ENCODE peak calls at places on chromosomes 4 and X, in five cellular contexts. One of them, this sample, is unnamed.
A peak's percentile ranks its signal among the peaks of the same experiment; 100 is the strongest.

GRCh38 chr4:86744570-86744969 is 104.6 kb downstream of the SLC10A6 start:
- DNase-seq in GM23338: no peak
- DNase-seq in HCT116: no peak
- DNase-seq in hepatocyte: no peak
- DNase-seq in neural progenitor cell: no peak
- DNase-seq in this sample: no peak

GRCh38 chr4:33104190-33104773 is 2384.1 kb downstream of the PCDH7 start:
- DNase-seq in GM23338: peak; percentile 5
- DNase-seq in HCT116: no peak
- DNase-seq in hepatocyte: no peak
- DNase-seq in neural progenitor cell: no peak
- DNase-seq in this sample: no peak

GRCh38 chr4:14446904-14447303 is 555.4 kb upstream of the CPEB2 start:
- DNase-seq in GM23338: no peak
- DNase-seq in HCT116: no peak
- DNase-seq in hepatocyte: no peak
- DNase-seq in neural progenitor cell: no peak
- DNase-seq in this sample: no peak

GRCh38 chr4:125735107-125735506 is 420.4 kb downstream of the FAT4 start:
- DNase-seq in GM23338: peak; percentile 64
- DNase-seq in HCT116: no peak
- DNase-seq in hepatocyte: peak; percentile 61
- DNase-seq in neural progenitor cell: peak; percentile 54
- DNase-seq in this sample: peak; percentile 89

GRCh38 chr4:136748777-136749176 is 783.5 kb downstream of the PCDH18 start:
- DNase-seq in GM23338: no peak
- DNase-seq in HCT116: no peak
- DNase-seq in hepatocyte: no peak
- DNase-seq in neural progenitor cell: no peak
- DNase-seq in this sample: no peak

GRCh38 chrX:131830400-131831184 is 192.5 kb upstream of the STK26 start:
- DNase-seq in GM23338: peak; percentile 89
- DNase-seq in HCT116: peak; percentile 85
- DNase-seq in hepatocyte: peak; percentile 71
- DNase-seq in neural progenitor cell: peak; percentile 88
- DNase-seq in this sample: peak; percentile 42

GRCh38 chr4:85210353-85210752 is 243.9 kb upstream of the WDFY3 start:
- DNase-seq in GM23338: no peak
- DNase-seq in HCT116: peak; percentile 57
- DNase-seq in hepatocyte: no peak
- DNase-seq in neural progenitor cell: no peak
- DNase-seq in this sample: peak; percentile 48

GRCh38 chr4:40255722-40256281 is 59.0 kb downstream of the RHOH start:
- DNase-seq in GM23338: no peak
- DNase-seq in HCT116: peak; percentile 97
- DNase-seq in hepatocyte: peak; percentile 87
- DNase-seq in neural progenitor cell: no peak
- DNase-seq in this sample: peak; percentile 98

GRCh38 chr4:1543561-1543960 is 137.3 kb upstream of the NKX1-1 start:
- DNase-seq in GM23338: no peak
- DNase-seq in HCT116: no peak
- DNase-seq in hepatocyte: no peak
- DNase-seq in neural progenitor cell: no peak
- DNase-seq in this sample: no peak

GRCh38 chr4:54685810-54686209 is 28.1 kb downstream of the KIT start:
- DNase-seq in GM23338: no peak
- DNase-seq in HCT116: no peak
- DNase-seq in hepatocyte: no peak
- DNase-seq in neural progenitor cell: no peak
- DNase-seq in this sample: no peak

GRCh38 chrX:5431823-5432222 is 796.8 kb downstream of the NLGN4X start:
- DNase-seq in GM23338: no peak
- DNase-seq in HCT116: no peak
- DNase-seq in hepatocyte: peak; percentile 19
- DNase-seq in neural progenitor cell: peak; percentile 5
- DNase-seq in this sample: no peak

GRCh38 chr4:25088342-25088952 is 57.7 kb upstream of the LGI2 start:
- DNase-seq in GM23338: peak; percentile 47
- DNase-seq in HCT116: no peak
- DNase-seq in hepatocyte: no peak
- DNase-seq in neural progenitor cell: no peak
- DNase-seq in this sample: peak; percentile 68
- TF ChIP-seq EZH2phosphoT487 in GM23338: no peak
- TF ChIP-seq EZH2phosphoT487 in HCT116: no peak
- TF ChIP-seq EZH2phosphoT487 in hepatocyte: no peak
- TF ChIP-seq EZH2phosphoT487 in neural progenitor cell: no peak
- TF ChIP-seq EZH2phosphoT487 in this sample: no peak

GRCh38 chrX:145823132-145823531 is 5.5 kb downstream of the SLITRK2 start:
- DNase-seq in GM23338: no peak
- DNase-seq in HCT116: no peak
- DNase-seq in hepatocyte: no peak
- DNase-seq in neural progenitor cell: no peak
- DNase-seq in this sample: no peak

GRCh38 chrX:145821291-145821897 is 3.8 kb downstream of the SLITRK2 start:
- DNase-seq in GM23338: peak; percentile 69
- DNase-seq in HCT116: no peak
- DNase-seq in hepatocyte: peak; percentile 41
- DNase-seq in neural progenitor cell: peak; percentile 74
- DNase-seq in this sample: no peak

GRCh38 chrX:145820825-145821224 is 3.2 kb downstream of the SLITRK2 start:
- DNase-seq in GM23338: no peak
- DNase-seq in HCT116: no peak
- DNase-seq in hepatocyte: no peak
- DNase-seq in neural progenitor cell: no peak
- DNase-seq in this sample: no peak

GRCh38 chrX:145818522-145819075 is 970 bp downstream of the SLITRK2 start:
- DNase-seq in GM23338: no peak
- DNase-seq in HCT116: no peak
- DNase-seq in hepatocyte: no peak
- DNase-seq in neural progenitor cell: peak; percentile 13
- DNase-seq in this sample: no peak

DNA sequence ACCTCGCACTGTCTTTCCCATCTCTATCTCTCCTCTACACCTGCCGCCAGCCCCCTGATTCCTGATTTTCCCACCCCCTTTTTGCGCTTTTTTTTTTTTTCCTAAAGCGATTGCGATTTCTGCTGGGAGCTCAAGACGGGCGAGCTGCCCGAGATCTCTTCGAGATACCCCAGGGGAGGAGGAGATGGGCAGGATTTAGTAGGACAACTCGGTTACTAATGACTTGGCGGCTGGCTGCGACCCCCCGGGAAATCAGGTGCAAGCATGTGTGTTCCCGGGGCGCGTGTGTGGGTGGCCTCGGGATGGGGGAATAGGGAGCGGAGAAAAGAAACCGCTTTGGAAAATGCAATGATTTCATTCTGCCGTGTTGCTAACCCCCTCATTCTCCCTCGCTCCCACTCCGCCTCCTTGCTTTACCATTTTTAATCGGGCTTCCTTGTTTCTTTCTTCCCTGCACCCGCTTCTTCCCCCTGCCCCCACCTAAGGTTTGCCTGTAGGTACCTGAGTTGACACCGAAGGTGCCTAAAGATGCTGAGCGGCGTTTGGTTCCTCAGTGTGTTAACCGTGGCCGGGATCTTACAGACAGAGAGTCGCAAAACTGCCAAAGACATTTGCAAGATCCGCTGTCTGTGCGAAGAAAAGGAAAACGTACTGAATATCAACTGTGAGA is 4.4 kb downstream of the SLITRK2 start:
- DNase-seq in GM23338: peak; percentile 8
- DNase-seq in HCT116: no peak
- DNase-seq in hepatocyte: no peak
- DNase-seq in neural progenitor cell: no peak
- DNase-seq in this sample: no peak
- TF ChIP-seq EZH2 in GM23338: peak; percentile 59
- TF ChIP-seq EZH2 in HCT116: no peak
- TF ChIP-seq EZH2 in hepatocyte: peak; percentile 52
- TF ChIP-seq EZH2 in neural progenitor cell: peak; percentile 67
- TF ChIP-seq EZH2 in this sample: no peak

GRCh38 chrX:139202742-139203410 is 327.7 kb upstream of the F9 start:
- DNase-seq in GM23338: peak; percentile 35
- DNase-seq in HCT116: no peak
- DNase-seq in hepatocyte: peak; percentile 20
- DNase-seq in neural progenitor cell: peak; percentile 47
- DNase-seq in this sample: peak; percentile 21
- H3K4me3 ChIP-seq in GM23338: peak overlapping the region; percentile 59
- H3K4me3 ChIP-seq in HCT116: no peak overlapping the region
- H3K4me3 ChIP-seq in hepatocyte: no peak overlapping the region
- H3K4me3 ChIP-seq in neural progenitor cell: peak overlapping the region; percentile 49
- H3K4me3 ChIP-seq in this sample: peak overlapping the region; percentile 40

GRCh38 chr4:23728393-23728792 is 161.5 kb downstream of the PPARGC1A start:
- DNase-seq in GM23338: no peak
- DNase-seq in HCT116: no peak
- DNase-seq in hepatocyte: no peak
- DNase-seq in neural progenitor cell: no peak
- DNase-seq in this sample: peak; percentile 75
- TF ChIP-seq EZH2phosphoT487 in GM23338: no peak
- TF ChIP-seq EZH2phosphoT487 in HCT116: no peak
- TF ChIP-seq EZH2phosphoT487 in hepatocyte: no peak
- TF ChIP-seq EZH2phosphoT487 in neural progenitor cell: no peak
- TF ChIP-seq EZH2phosphoT487 in this sample: no peak

GRCh38 chr4:3667258-3667657 is 98.9 kb upstream of the ADRA2C start:
- DNase-seq in GM23338: no peak
- DNase-seq in HCT116: no peak
- DNase-seq in hepatocyte: no peak
- DNase-seq in neural progenitor cell: no peak
- DNase-seq in this sample: no peak

GRCh38 chr4:3671571-3672464 is 94.4 kb upstream of the ADRA2C start:
- DNase-seq in GM23338: no peak
- DNase-seq in HCT116: no peak
- DNase-seq in hepatocyte: no peak
- DNase-seq in neural progenitor cell: no peak
- DNase-seq in this sample: no peak

GRCh38 chr4:3670521-3671519 is 95.4 kb upstream of the ADRA2C start:
- DNase-seq in GM23338: no peak
- DNase-seq in HCT116: no peak
- DNase-seq in hepatocyte: no peak
- DNase-seq in neural progenitor cell: no peak
- DNase-seq in this sample: no peak

GRCh38 chr4:3668825-3669552 is 97.2 kb upstream of the ADRA2C start:
- DNase-seq in GM23338: peak; percentile 47
- DNase-seq in HCT116: no peak
- DNase-seq in hepatocyte: no peak
- DNase-seq in neural progenitor cell: no peak
- DNase-seq in this sample: no peak

GRCh38 chr4:3669553-3669949 is 96.6 kb upstream of the ADRA2C start:
- DNase-seq in GM23338: no peak
- DNase-seq in HCT116: no peak
- DNase-seq in hepatocyte: no peak
- DNase-seq in neural progenitor cell: no peak
- DNase-seq in this sample: no peak
- TF ChIP-seq EZH2 in GM23338: no peak
- TF ChIP-seq EZH2 in HCT116: no peak
- TF ChIP-seq EZH2 in hepatocyte: no peak
- TF ChIP-seq EZH2 in neural progenitor cell: no peak
- TF ChIP-seq EZH2 in this sample: no peak

DNA sequence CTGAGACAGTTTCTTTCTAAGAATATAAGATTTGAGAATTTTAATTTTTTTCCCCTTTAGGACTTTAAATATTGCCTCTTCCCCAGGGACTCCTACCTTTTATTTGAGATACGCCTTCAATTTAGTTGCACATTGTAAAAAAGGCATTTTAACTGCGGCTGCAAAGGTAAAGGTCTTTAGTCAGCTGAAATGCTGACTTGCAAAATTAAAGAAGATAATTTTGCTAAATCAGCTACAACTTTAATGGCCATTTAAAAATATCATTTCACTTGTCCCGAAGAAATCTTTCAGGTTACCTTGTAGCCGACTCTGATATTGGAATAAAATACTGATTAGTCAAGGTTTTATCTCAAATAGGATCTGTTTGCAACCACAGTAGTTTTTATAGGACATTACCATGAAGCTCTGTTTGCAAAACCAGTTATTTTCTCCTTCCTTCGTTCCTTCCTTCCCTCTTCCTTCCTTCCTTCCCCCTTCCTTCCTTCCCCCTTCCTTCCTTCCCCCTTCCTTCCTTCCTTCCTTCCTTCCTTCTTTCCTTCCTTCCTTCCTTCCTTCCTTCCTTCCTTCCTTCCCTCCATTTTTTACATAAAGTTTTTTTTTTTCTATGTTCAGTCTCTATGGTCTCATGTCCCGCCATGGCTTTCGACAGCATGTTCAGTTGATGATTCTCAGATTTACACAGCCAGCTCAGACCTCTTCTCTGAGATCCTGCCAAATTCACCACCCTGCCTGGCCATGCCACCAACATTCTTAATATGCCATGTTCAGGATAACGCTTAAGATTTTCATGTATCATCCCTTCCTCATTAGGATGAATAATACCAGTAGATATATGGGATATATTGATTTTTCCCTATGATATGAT is 405.4 kb upstream of the PRKX start:
- DNase-seq in GM23338: no peak
- DNase-seq in HCT116: no peak
- DNase-seq in hepatocyte: no peak
- DNase-seq in neural progenitor cell: no peak
- DNase-seq in this sample: no peak
- H3K4me3 ChIP-seq in GM23338: no peak overlapping the region
- H3K4me3 ChIP-seq in HCT116: no peak overlapping the region
- H3K4me3 ChIP-seq in hepatocyte: no peak overlapping the region
- H3K4me3 ChIP-seq in neural progenitor cell: no peak overlapping the region
- H3K4me3 ChIP-seq in this sample: no peak overlapping the region

This sample was measured in GM23248.